ENCODE peak calls at places on chromosomes 16 and 17, in eight cellular contexts. W is epithelial cell of esophagus; C is endodermal cell; K is ascending aorta; U is fibroblast of lung; V is AG10803; Z is mesenchymal stem cell; A is CD8-positive, alpha-beta T cell. H is an unnamed sample.

GRCh38 chr16:81673432-81673831 is 105.7 kb upstream of the PLCG2 start:
- DNase-seq in W (no peak), C (no peak), K (no peak), U (no peak), V (no peak), Z (no peak), A (no peak), H (no peak)

GRCh38 chr16:83942815-83943515 is 10.1 kb upstream of the OSGIN1 start:
- DNase-seq in W (no peak), C (no peak), K (no peak), U (no peak), V (no peak), Z (no peak), A (no peak), H (no peak)

GRCh38 chr17:50585346-50585745 is 24.8 kb downstream of the CACNA1G start:
- DNase-seq in W (peak), C (no peak), K (no peak), U (no peak), V (no peak), Z (no peak), A (no peak), H (no peak)

GRCh38 chr16:19744670-19745069 is 26.6 kb downstream of the IQCK start:
- DNase-seq in W (no peak), C (no peak), K (no peak), U (no peak), V (no peak), Z (no peak), A (no peak), H (no peak)

GRCh38 chr17:2122641-2123302 is 67.9 kb downstream of the HIC1 start:
- DNase-seq in W (peak), C (peak), K (peak), U (peak), V (peak), Z (peak), A (no peak), H (peak)

GRCh38 chr16:74717367-74717766 is 16.7 kb upstream of the MLKL start:
- DNase-seq in W (no peak), C (no peak), K (no peak), U (no peak), V (no peak), Z (no peak), A (no peak), H (no peak)

GRCh38 chr16:81938331-81939163 is 72.7 kb downstream of the SDR42E1 start:
- DNase-seq in W (peak), C (no peak), K (no peak), U (no peak), V (no peak), Z (no peak), A (no peak), H (no peak)

GRCh38 chr17:27244481-27245223 is 49.3 kb upstream of the WSB1 start:
- DNase-seq in W (peak), C (peak), K (peak), U (peak), V (peak), Z (peak), A (no peak), H (peak)

GRCh38 chr16:59973966-59974365 is 1239.8 kb upstream of the GOT2 start:
- DNase-seq in W (peak), C (no peak), K (no peak), U (peak), V (no peak), Z (no peak), A (no peak), H (no peak)

GRCh38 chr16:2471016-2471652 is at the start of gene NTN3:
- DNase-seq in W (peak), C (peak), K (no peak), U (no peak), V (no peak), Z (no peak), A (no peak), H (no peak)

GRCh38 chr17:72254808-72255449 is 134.1 kb downstream of the SOX9 start:
- DNase-seq in W (peak), C (no peak), K (no peak), U (peak), V (no peak), Z (no peak), A (no peak), H (no peak)

GRCh38 chr17:20995873-20996723 is 46.7 kb downstream of the USP22 start:
- DNase-seq in W (no peak), C (peak), K (peak), U (no peak), V (no peak), Z (no peak), A (no peak), H (no peak)

GRCh38 chr17:62565817-62566216 is 61.7 kb upstream of the MRC2 start:
- DNase-seq in W (peak), C (no peak), K (no peak), U (peak), V (peak), Z (peak), A (no peak), H (peak)

GRCh38 chr16:12794486-12795399 is 8.9 kb downstream of the CPPED1 start:
- DNase-seq in W (no peak), C (no peak), K (no peak), U (no peak), V (no peak), Z (no peak), A (no peak), H (peak)

GRCh38 chr16:55922662-55923061 is 47.5 kb upstream of the CES5A start:
- DNase-seq in W (no peak), C (no peak), K (no peak), U (no peak), V (no peak), Z (no peak), A (no peak), H (no peak)

GRCh38 chr17:41446806-41447205 is 6.0 kb upstream of the KRT38 start:
- DNase-seq in W (peak), C (no peak), K (no peak), U (peak), V (peak), Z (peak), A (no peak), H (peak)

GRCh38 chr16:56789360-56789759 is 59.4 kb downstream of the NUP93 start:
- DNase-seq in W (peak), C (no peak), K (no peak), U (peak), V (peak), Z (no peak), A (no peak), H (peak)

GRCh38 chr17:48559609-48560451 is 14.9 kb upstream of the HOXB2 start:
- DNase-seq in W (no peak), C (peak), K (no peak), U (no peak), V (no peak), Z (no peak), A (no peak), H (peak)

GRCh38 chr17:7354262-7354781 is 634 bp upstream of the TMEM95 start:
- DNase-seq in W (peak), C (no peak), K (no peak), U (peak), V (peak), Z (peak), A (no peak), H (peak)

GRCh38 chr17:37742762-37743611 is 1.9 kb downstream of the HNF1B start:
- DNase-seq in W (no peak), C (peak), K (no peak), U (no peak), V (no peak), Z (peak), A (no peak), H (no peak)

GRCh38 chr17:11287791-11288190 is 46.8 kb downstream of the SHISA6 start:
- DNase-seq in W (no peak), C (no peak), K (no peak), U (no peak), V (no peak), Z (no peak), A (no peak), H (no peak)

GRCh38 chr17:75133001-75133400 is 1.5 kb upstream of the NT5C start:
- DNase-seq in W (no peak), C (no peak), K (no peak), U (no peak), V (no peak), Z (no peak), A (no peak), H (no peak)

GRCh38 chr16:2817496-2818277 is 650 bp downstream of the PRSS21 start:
- DNase-seq in W (no peak), C (peak), K (no peak), U (no peak), V (no peak), Z (no peak), A (no peak), H (no peak)

GRCh38 chr17:80747469-80747868 is 202.8 kb downstream of the RPTOR start:
- DNase-seq in W (no peak), C (no peak), K (no peak), U (no peak), V (no peak), Z (no peak), A (no peak), H (no peak)
- H3K4me3 ChIP-seq in W (no peak), C (no peak), K (no peak), U (no peak), V (no peak), Z (no peak), A (no peak), H (no peak)

GRCh38 chr16:51154271-51155171 is 3.5 kb upstream of the SALL1 start:
- DNase-seq in W (no peak), C (peak), K (no peak), U (peak), V (no peak), Z (peak), A (no peak), H (no peak)

GRCh38 chr16:51153275-51153991 is 2.4 kb upstream of the SALL1 start:
- DNase-seq in W (no peak), C (peak), K (no peak), U (peak), V (no peak), Z (peak), A (no peak), H (peak)

GRCh38 chr16:51155901-51156810 is 5.1 kb upstream of the SALL1 start:
- DNase-seq in W (no peak), C (peak), K (no peak), U (peak), V (peak), Z (peak), A (no peak), H (peak)

GRCh38 chr16:51156836-51157235 is 5.8 kb upstream of the SALL1 start:
- DNase-seq in W (no peak), C (no peak), K (no peak), U (peak), V (no peak), Z (peak), A (no peak), H (no peak)

GRCh38 chr16:51155199-51155607 is 4.1 kb upstream of the SALL1 start:
- DNase-seq in W (no peak), C (peak), K (no peak), U (peak), V (peak), Z (peak), A (no peak), H (no peak)
- H3K4me3 ChIP-seq in W (no peak), C (peak), K (peak), U (no peak), V (peak), Z (peak), A (no peak), H (peak)

DNA sequence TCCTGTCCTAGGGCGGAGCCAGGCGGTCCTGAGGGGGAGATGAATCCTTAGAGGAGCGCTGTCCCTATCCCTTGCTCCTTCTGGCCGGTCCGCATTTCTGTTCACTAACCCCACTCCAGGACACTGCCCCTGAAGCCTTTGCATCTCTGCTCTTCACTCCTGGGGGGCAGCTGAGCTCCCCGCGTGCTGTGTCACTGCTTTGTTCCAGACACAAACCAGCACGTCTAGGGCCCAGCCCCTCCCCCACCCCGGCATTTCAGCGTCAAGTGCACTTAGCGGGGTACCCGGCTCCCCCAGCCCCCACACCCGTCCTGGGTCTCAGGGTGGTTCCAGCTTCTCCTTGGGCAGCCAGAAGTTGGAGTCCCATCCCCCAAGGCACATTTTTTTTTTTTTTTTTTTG is 8.9 kb downstream of the CORO6 start:
- DNase-seq in W (no peak), C (no peak), K (no peak), U (no peak), V (no peak), Z (no peak), A (no peak), H (no peak)
- H3K4me3 ChIP-seq in W (no peak), C (no peak), K (peak), U (no peak), V (peak), Z (peak), A (peak), H (no peak)

DNA sequence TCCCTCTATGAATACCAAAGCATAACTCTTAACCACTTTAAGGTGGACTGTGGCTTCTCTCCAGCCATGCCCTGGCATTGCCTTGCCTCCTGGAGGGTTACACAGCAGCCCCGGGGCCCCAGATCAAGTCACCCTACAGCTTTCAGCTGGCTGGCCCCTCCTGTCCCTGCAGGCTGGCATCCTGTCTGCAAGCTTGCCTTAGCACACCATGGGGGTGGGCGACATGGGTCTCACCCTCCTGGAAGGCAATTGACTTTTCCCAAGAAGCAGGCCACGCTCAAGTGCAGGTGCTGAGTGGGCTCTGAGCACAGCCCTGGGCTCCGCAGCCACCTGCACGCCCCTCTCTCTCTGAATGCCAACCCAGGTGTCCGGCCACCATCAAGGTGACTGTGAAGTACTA is 25.8 kb upstream of the AKTIP start:
- DNase-seq in W (no peak), C (no peak), K (no peak), U (no peak), V (no peak), Z (no peak), A (no peak), H (no peak)
- H3K4me3 ChIP-seq in W (no peak), C (no peak), K (no peak), U (no peak), V (no peak), Z (no peak), A (no peak), H (no peak)

GRCh38 chr16:8929086-8929748 is 34.5 kb downstream of the USP7 start:
- DNase-seq in W (no peak), C (no peak), K (no peak), U (no peak), V (no peak), Z (no peak), A (no peak), H (no peak)

GRCh38 chr16:8931864-8932263 is 31.8 kb downstream of the USP7 start:
- DNase-seq in W (peak), C (peak), K (no peak), U (peak), V (peak), Z (peak), A (peak), H (peak)

GRCh38 chr16:8925455-8925854 is 38.3 kb downstream of the USP7 start:
- DNase-seq in W (no peak), C (no peak), K (no peak), U (no peak), V (no peak), Z (no peak), A (no peak), H (no peak)

GRCh38 chr16:8926827-8927226 is 36.9 kb downstream of the USP7 start:
- DNase-seq in W (no peak), C (no peak), K (no peak), U (no peak), V (no peak), Z (no peak), A (no peak), H (no peak)

GRCh38 chr16:8928467-8928957 is 35.2 kb downstream of the USP7 start:
- DNase-seq in W (no peak), C (no peak), K (no peak), U (no peak), V (peak), Z (peak), A (no peak), H (no peak)
- H3K4me3 ChIP-seq in W (no peak), C (no peak), K (no peak), U (no peak), V (no peak), Z (no peak), A (no peak), H (no peak)

GRCh38 chr17:78933959-78934568 is 8.9 kb upstream of the TIMP2 start:
- DNase-seq in W (peak), C (peak), K (peak), U (peak), V (peak), Z (peak), A (no peak), H (peak)
- H3K4me3 ChIP-seq in W (no peak), C (no peak), K (peak), U (peak), V (peak), Z (peak), A (no peak), H (peak)

DNA sequence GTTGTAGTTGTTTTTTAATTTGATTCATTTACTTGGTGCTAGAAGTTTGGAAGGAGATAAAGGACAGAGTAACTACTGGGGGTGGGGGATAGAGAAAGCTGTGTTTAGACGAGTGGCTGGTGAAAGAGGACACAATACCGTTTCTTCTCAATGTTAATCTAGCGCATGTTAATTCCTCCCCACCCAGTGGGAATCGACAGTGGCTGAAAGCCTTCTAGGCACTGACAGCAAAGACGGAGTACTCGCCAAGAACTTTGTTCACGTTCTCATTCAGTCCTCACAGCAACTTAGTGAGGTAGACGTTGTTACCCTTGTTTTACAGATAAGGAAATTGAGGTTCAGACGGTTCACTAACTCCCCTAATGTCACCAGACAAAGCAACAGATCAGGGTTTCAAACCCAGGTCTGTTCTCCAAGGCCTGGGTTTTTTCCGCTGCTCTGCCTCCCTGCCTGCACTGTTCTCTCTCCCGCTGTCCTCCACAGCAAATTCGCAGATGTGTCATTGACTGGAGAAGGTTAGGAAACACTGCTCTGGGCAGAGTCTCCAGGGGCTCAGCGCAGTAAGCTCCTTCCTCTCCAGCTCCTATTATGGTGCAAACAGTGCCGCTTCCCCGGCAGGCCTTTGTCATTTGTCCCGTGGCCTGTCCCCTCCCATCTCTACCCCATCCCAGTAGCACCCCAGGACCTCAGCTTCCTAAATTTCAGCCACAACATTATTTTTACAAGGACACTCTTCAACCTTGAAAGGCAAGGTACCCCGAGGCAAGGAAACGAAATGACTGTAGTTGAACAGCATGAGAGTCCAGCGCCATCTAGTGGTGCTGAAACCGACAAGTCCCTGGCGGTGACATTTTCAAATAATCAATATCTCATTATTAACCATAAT is 16.9 kb downstream of the MRPS23 start:
- DNase-seq in W (peak), C (peak), K (peak), U (peak), V (peak), Z (peak), A (peak), H (peak)
- H3K4me3 ChIP-seq in W (peak), C (peak), K (peak), U (peak), V (peak), Z (peak), A (peak), H (peak)